ENCODE peak calls at places on chromosomes 5 and 9, in eight cellular contexts. C, A, X, E, O, I, V and T are unnamed samples.
A peak's percentile ranks its signal among the peaks of the same experiment; 100 is the strongest.

GRCh38 chr5:131899686-131900085 is 45.8 kb downstream of the MEIKIN start:
- DNase-seq in X (no peak), O (no peak), V (no peak), E (no peak), I (no peak), A (no peak), C (no peak), T (no peak)

GRCh38 chr5:146580237-146580636 is 64.2 kb upstream of the GPR151 start:
- DNase-seq in V (no peak), E (no peak), C (no peak), X (no peak), I (no peak), O (no peak), A (no peak), T (no peak)

GRCh38 chr5:135133698-135134515 is 99.9 kb upstream of the PITX1 start:
- DNase-seq in X (no peak), V (no peak), A (no peak), E (no peak), I (peak; percentile 80), C (no peak), O (no peak), T (no peak)

GRCh38 chr5:142296914-142297417 is 27.9 kb downstream of the SPRY4 start:
- DNase-seq in I (no peak), V (no peak), C (peak; percentile 40), X (no peak), A (peak; percentile 71), O (peak; percentile 54), E (no peak), T (no peak)

GRCh38 chr9:102435427-102435826 is 559.7 kb upstream of the CYLC2 start:
- DNase-seq in X (no peak), E (no peak), V (no peak), A (no peak), C (no peak), I (no peak), O (no peak), T (no peak)

GRCh38 chr5:157464518-157465171 is 4.6 kb downstream of the NIPAL4 start:
- DNase-seq in E (peak; percentile 77), V (peak; percentile 83), X (peak; percentile 80), O (peak; percentile 56), C (no peak), A (peak; percentile 76), I (peak; percentile 71), T (peak; percentile 82)

GRCh38 chr5:59218424-59219045 is 635.7 kb downstream of the RAB3C start:
- DNase-seq in I (no peak), X (no peak), C (no peak), A (no peak), E (no peak), O (no peak), V (no peak), T (no peak)

GRCh38 chr5:335740-336038 is 14.2 kb downstream of the AHRR start:
- DNase-seq in E (no peak), X (no peak), C (no peak), I (no peak), A (no peak), V (peak; percentile 52), O (no peak), T (no peak)

GRCh38 chr5:180673371-180674252 is 24.2 kb upstream of the FLT4 start:
- DNase-seq in O (no peak), X (no peak), I (no peak), A (no peak), E (no peak), V (no peak), C (peak; percentile 38), T (no peak)

GRCh38 chr9:107269681-107270080 is 13.4 kb upstream of the RAD23B start:
- DNase-seq in O (no peak), E (no peak), V (no peak), A (no peak), I (no peak), C (no peak), X (no peak), T (no peak)

GRCh38 chr9:133669402-133669801 is 33.2 kb downstream of the DBH start:
- DNase-seq in A (no peak), X (no peak), I (no peak), V (no peak), C (no peak), E (no peak), O (no peak), T (no peak)

GRCh38 chr5:39447968-39448367 is 23.2 kb upstream of the DAB2 start:
- DNase-seq in E (no peak), X (peak; percentile 16), V (no peak), A (no peak), I (no peak), O (no peak), C (no peak), T (no peak)

GRCh38 chr9:98854206-98854756 is 46.8 kb downstream of the GALNT12 start:
- DNase-seq in X (no peak), O (peak; percentile 70), C (no peak), A (peak; percentile 45), V (no peak), E (no peak), I (no peak), T (no peak)

DNA sequence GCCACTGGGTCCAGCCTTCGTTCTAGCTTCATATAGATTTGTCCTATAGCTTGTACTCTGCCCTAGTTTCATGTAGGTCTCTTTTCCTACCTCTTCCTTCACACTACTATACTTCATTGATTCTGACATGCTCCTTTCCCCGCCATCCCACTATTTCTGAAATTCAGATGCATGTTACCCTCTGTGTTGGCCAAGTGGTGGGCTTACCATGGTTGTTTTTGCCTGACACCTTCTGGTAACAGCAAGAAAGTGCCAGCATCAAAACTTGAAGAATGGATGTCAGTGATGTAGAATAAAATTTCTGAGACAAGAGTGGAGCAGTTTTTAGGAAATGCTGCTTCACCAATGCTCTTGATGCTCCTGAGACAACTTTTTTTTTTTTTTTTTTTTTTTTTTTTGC is 19.5 kb upstream of the SERINC5 start:
- DNase-seq in E (no peak), X (peak; percentile 41), O (no peak), A (no peak), C (peak; percentile 18), V (no peak), I (peak; percentile 38), T (no peak)
- TF ChIP-seq CTCF in E (no peak), X (peak; percentile 47), O (peak; percentile 48), A (peak; percentile 50), C (peak; percentile 10), V (no peak), I (peak; percentile 33), T (no peak)

GRCh38 chr9:19630762-19631161 is 158.1 kb downstream of the SLC24A2 start:
- DNase-seq in O (no peak), E (no peak), X (no peak), C (no peak), V (no peak), A (no peak), I (no peak), T (no peak)

GRCh38 chr9:19631181-19631580 is 157.7 kb downstream of the SLC24A2 start:
- DNase-seq in E (no peak), C (no peak), V (no peak), X (no peak), I (peak; percentile 21), A (no peak), O (no peak), T (no peak)

GRCh38 chr9:19640023-19640422 is 148.8 kb downstream of the SLC24A2 start:
- DNase-seq in C (no peak), X (no peak), I (no peak), V (no peak), O (no peak), E (no peak), A (no peak), T (no peak)

GRCh38 chr9:19637084-19637483 is 151.8 kb downstream of the SLC24A2 start:
- DNase-seq in A (no peak), E (no peak), O (no peak), V (no peak), I (no peak), X (no peak), C (no peak), T (no peak)

DNA sequence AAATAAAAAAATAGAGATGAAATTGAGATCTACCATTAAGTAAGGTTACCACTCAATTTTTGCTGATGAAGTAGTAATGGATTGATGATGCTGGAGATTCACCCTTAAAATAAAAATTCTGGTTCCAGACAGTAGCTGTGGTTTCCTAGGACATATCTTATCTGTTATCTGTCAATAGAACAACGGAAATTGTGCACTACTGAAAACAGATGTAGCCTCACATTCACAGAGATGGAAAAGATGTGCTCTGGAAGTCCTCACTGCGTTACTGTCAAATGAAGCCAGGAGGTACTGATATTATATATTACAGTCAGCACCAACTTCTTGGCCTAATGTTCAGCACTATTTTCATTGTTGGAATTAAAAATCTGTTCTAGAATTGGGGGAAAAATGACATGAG is 154.0 kb downstream of the SLC24A2 start:
- DNase-seq in E (no peak), A (no peak), C (no peak), I (no peak), O (no peak), V (no peak), X (no peak), T (no peak)
- TF ChIP-seq CTCF in E (no peak), A (no peak), C (no peak), I (no peak), O (no peak), V (no peak), X (no peak), T (no peak)

GRCh38 chr5:150723845-150724244 is 23.0 kb upstream of the RBM22 start:
- DNase-seq in X (no peak), E (no peak), V (no peak), O (no peak), C (no peak), A (no peak), I (no peak), T (no peak)
- TF ChIP-seq CTCF in X (no peak), E (no peak), V (no peak), O (no peak), C (no peak), A (no peak), I (no peak), T (no peak)

GRCh38 chr9:112051812-112052211 is 123.3 kb downstream of the SUSD1 start:
- DNase-seq in C (no peak), X (no peak), I (no peak), V (no peak), O (no peak), E (no peak), A (no peak), T (no peak)

GRCh38 chr9:112059145-112059979 is 115.7 kb downstream of the SUSD1 start:
- DNase-seq in I (no peak), E (no peak), X (peak; percentile 89), V (no peak), A (peak; percentile 65), O (no peak), C (no peak), T (no peak)

GRCh38 chr9:112056986-112057385 is 118.1 kb downstream of the SUSD1 start:
- DNase-seq in O (no peak), C (no peak), V (no peak), A (no peak), I (no peak), X (no peak), E (no peak), T (no peak)

GRCh38 chr9:112050544-112051475 is 124.3 kb downstream of the SUSD1 start:
- DNase-seq in C (no peak), I (no peak), V (peak; percentile 83), E (no peak), X (peak; percentile 42), O (peak; percentile 96), A (peak; percentile 93), T (no peak)

DNA sequence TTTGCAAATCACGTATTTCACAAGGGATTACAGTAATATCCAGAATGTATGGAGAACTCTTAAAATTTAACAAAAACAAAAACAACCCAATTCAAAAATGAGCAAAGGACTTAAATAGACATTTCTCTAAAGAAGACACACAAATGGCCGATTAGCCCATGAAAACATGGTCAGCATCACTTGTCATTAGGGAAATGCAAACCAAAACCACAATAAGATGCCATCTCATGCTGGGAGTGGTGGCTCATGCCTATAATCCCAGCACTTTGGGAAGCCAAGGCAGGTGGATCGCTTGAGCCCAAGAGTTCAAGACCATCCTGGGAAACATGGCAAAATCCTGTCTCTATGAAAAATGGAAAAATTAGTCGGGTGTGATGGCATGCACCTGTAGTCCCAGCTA is 120.2 kb downstream of the SUSD1 start:
- DNase-seq in E (no peak), C (no peak), I (no peak), O (no peak), X (no peak), A (no peak), V (no peak), T (no peak)
- TF ChIP-seq CTCF in E (no peak), C (no peak), I (no peak), O (no peak), X (no peak), A (no peak), V (no peak), T (no peak)